ENCODE peak calls at places on chromosomes 5 and 9, in seven cellular contexts. X, B, E, Y, I, S and O are unnamed samples.

GRCh38 chr9:96392263-96392662 is 8.8 kb upstream of the SLC35D2 start:
- DNase-seq in S (no peak), I (no peak), E (no peak), Y (no peak), X (no peak), B (no peak), O (no peak)

GRCh38 chr9:94533601-94534000 is 21.3 kb upstream of the PCAT7 start:
- DNase-seq in X (no peak), B (no peak), S (no peak), E (no peak), I (no peak), Y (no peak), O (no peak)

GRCh38 chr9:123834907-123835562 is 94.9 kb downstream of the DENND1A start:
- DNase-seq in Y (no peak), E (peak), I (peak), S (peak), X (peak), B (no peak), O (peak)

GRCh38 chr5:489689-490080 is 34.6 kb downstream of the SLC9A3 start:
- DNase-seq in E (no peak), X (no peak), I (no peak), Y (no peak), B (no peak), S (no peak), O (no peak)

GRCh38 chr9:37408933-37409710 is 13.4 kb upstream of the GRHPR start:
- DNase-seq in Y (no peak), X (peak), I (no peak), B (no peak), S (no peak), E (peak), O (no peak)

GRCh38 chr5:138258704-138259285 is 15.6 kb downstream of the GFRA3 start:
- DNase-seq in S (peak), B (no peak), I (no peak), Y (no peak), E (no peak), X (no peak), O (no peak)

GRCh38 chr5:71621268-71621667 is 34.1 kb downstream of the MCCC2 start:
- DNase-seq in I (no peak), X (no peak), Y (no peak), B (no peak), S (no peak), E (no peak), O (no peak)

GRCh38 chr5:59832577-59833301 is 60.8 kb downstream of the PDE4D start:
- DNase-seq in X (no peak), S (no peak), I (no peak), E (no peak), Y (no peak), B (no peak), O (no peak)

GRCh38 chr9:121372563-121373400 is 2.7 kb upstream of the STOM start:
- DNase-seq in I (peak), Y (peak), E (no peak), B (no peak), X (no peak), S (no peak), O (peak)

GRCh38 chr5:159224471-159224870 is 15.1 kb upstream of the RNF145 start:
- DNase-seq in Y (no peak), B (no peak), X (no peak), E (no peak), I (no peak), S (no peak), O (no peak)

GRCh38 chr5:72956324-72957140 is 691 bp downstream of the FCHO2 start:
- DNase-seq in E (peak), S (peak), I (peak), Y (peak), B (peak), X (no peak), O (peak)

GRCh38 chr5:22023784-22024183 is 829.4 kb downstream of the CDH12 start:
- DNase-seq in I (no peak), E (no peak), S (no peak), Y (no peak), B (no peak), X (no peak), O (no peak)

GRCh38 chr9:111743275-111743674 is 51.5 kb downstream of the SHOC1 start:
- DNase-seq in X (no peak), S (peak), B (peak), Y (no peak), I (peak), E (no peak), O (no peak)

GRCh38 chr5:131160134-131160533 is 4.9 kb downstream of the HINT1 start:
- DNase-seq in S (no peak), I (no peak), Y (no peak), E (no peak), B (no peak), X (no peak), O (no peak)

GRCh38 chr5:80672140-80672736 is 17.5 kb upstream of the DHFR start:
- DNase-seq in I (peak), B (peak), X (peak), Y (peak), E (peak), S (peak), O (peak)

GRCh38 chr5:79689541-79690466 is at the start of gene CMYA5:
- DNase-seq in Y (peak), X (no peak), S (no peak), E (no peak), I (peak), B (no peak), O (peak)

GRCh38 chr5:65482280-65482726 is 583 bp upstream of the ADAMTS6 start:
- DNase-seq in X (no peak), B (no peak), E (peak), Y (peak), I (peak), S (peak), O (peak)

GRCh38 chr5:73519531-73520283 is 21.5 kb downstream of the BTF3 start:
- DNase-seq in Y (peak), B (peak), S (peak), X (peak), I (peak), E (peak), O (peak)

GRCh38 chr5:53944981-53945380 is 365.4 kb downstream of the ARL15 start:
- DNase-seq in E (no peak), Y (peak), B (no peak), S (peak), I (peak), X (no peak), O (no peak)

GRCh38 chr9:24832307-24832706 is 286.6 kb upstream of the IZUMO3 start:
- DNase-seq in I (no peak), S (no peak), X (no peak), E (peak), Y (peak), B (no peak), O (no peak)

GRCh38 chr5:143404416-143405062 is 1.1 kb upstream of the NR3C1 start:
- DNase-seq in Y (no peak), B (peak), I (peak), E (peak), S (peak), X (peak), O (peak)

GRCh38 chr5:173736923-173737412 is 120.5 kb upstream of the BOD1 start:
- DNase-seq in E (peak), S (no peak), B (no peak), X (peak), Y (peak), I (no peak), O (no peak)

GRCh38 chr5:144101616-144102015 is 68.8 kb downstream of the YIPF5 start:
- DNase-seq in Y (no peak), S (no peak), I (no peak), B (no peak), X (no peak), E (no peak), O (no peak)

GRCh38 chr5:161115941-161116340 is 263.9 kb upstream of the ATP10B start:
- DNase-seq in S (no peak), E (no peak), Y (no peak), X (no peak), B (no peak), I (no peak), O (no peak)

GRCh38 chr5:29990681-29991080 is 1202.8 kb upstream of the CDH6 start:
- DNase-seq in I (no peak), X (no peak), B (no peak), S (no peak), E (no peak), Y (no peak), O (no peak)

GRCh38 chr5:61082516-61083280 is 79.6 kb downstream of the SMIM15 start:
- DNase-seq in S (no peak), X (no peak), I (peak), B (no peak), E (no peak), Y (no peak), O (no peak)

GRCh38 chr9:79574166-79574565 is 2.4 kb downstream of the TLE4 start:
- DNase-seq in B (no peak), E (no peak), X (no peak), I (no peak), Y (no peak), S (peak), O (no peak)

GRCh38 chr5:149962040-149962439 is 1.5 kb downstream of the SLC26A2 start:
- DNase-seq in B (peak), Y (peak), E (peak), X (no peak), I (peak), S (peak), O (peak)
- TF ChIP-seq CTCF in B (peak), Y (peak), E (peak), X (peak), I (peak), S (peak), O (peak)

DNA sequence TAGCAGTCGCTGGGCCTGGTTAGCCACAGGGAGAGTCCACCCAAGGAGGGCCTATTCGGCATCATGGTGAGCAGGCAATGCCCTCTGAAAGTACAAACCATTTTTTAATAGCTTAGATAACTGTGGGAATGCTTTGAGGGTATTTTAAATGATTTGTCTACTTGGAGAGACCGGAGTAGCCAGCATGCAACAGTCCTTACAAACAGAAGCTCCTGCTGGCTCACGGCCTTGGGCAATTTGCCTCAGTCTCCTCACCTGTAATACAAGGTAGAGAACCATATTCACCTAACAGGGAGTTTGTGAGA is 128.8 kb downstream of the COL23A1 start:
- DNase-seq in X (no peak), Y (no peak), B (no peak), S (no peak), E (no peak), I (no peak), O (no peak)
- TF ChIP-seq CTCF in X (no peak), Y (no peak), B (no peak), S (no peak), E (peak), I (no peak), O (no peak)

GRCh38 chr9:130432362-130432761 is 12.4 kb upstream of the ASS1 start:
- DNase-seq in I (no peak), S (no peak), E (no peak), Y (no peak), B (peak), X (no peak), O (no peak)
- TF ChIP-seq CTCF in I (no peak), S (no peak), E (no peak), Y (no peak), B (no peak), X (no peak), O (no peak)

GRCh38 chr9:18396102-18396728 is 77.7 kb upstream of the ADAMTSL1 start:
- DNase-seq in E (peak), Y (no peak), S (peak), B (no peak), X (no peak), I (peak), O (peak)
- TF ChIP-seq CTCF in E (peak), Y (peak), S (peak), B (no peak), X (no peak), I (peak), O (peak)

GRCh38 chr5:57082441-57083067 is 91.3 kb upstream of the GPBP1 start:
- DNase-seq in X (no peak), I (peak), E (peak), Y (peak), B (no peak), S (peak), O (peak)
- TF ChIP-seq CTCF in X (no peak), I (peak), E (peak), Y (peak), B (no peak), S (peak), O (peak)